ENCODE peak calls at places on chromosomes 6 and 20, in eight cellular contexts. W, J, H, A, R, I, G and L are unnamed samples.

GRCh38 chr6:3766219-3766618 is 14.7 kb upstream of the PXDC1 start:
- DNase-seq in H (no peak), W (no peak), R (no peak), I (no peak), J (peak; percentile 66), A (no peak), G (no peak), L (peak; percentile 74)

GRCh38 chr20:31987744-31988143 is 19.8 kb downstream of the XKR7 start:
- DNase-seq in A (no peak), J (peak; percentile 71), H (no peak), R (peak; percentile 37), G (peak; percentile 56), I (no peak), W (no peak), L (no peak)

GRCh38 chr20:58229198-58229802 is 847 bp upstream of the ANKRD60 start:
- DNase-seq in H (no peak), R (peak; percentile 88), G (no peak), A (no peak), J (no peak), W (no peak), I (no peak), L (no peak)

GRCh38 chr6:168700880-168701279 is 259.9 kb downstream of the SMOC2 start:
- DNase-seq in R (no peak), J (no peak), I (no peak), A (no peak), W (no peak), H (no peak), G (no peak), L (no peak)

GRCh38 chr6:52937908-52938307 is 28.4 kb upstream of the GSTA3 start:
- DNase-seq in W (no peak), I (peak; percentile 8), J (peak; percentile 64), G (peak; percentile 22), H (no peak), R (no peak), A (no peak), L (no peak)

GRCh38 chr6:85416766-85417165 is 33.1 kb upstream of the NT5E start:
- DNase-seq in R (no peak), I (no peak), W (no peak), A (no peak), G (no peak), H (no peak), J (no peak), L (no peak)

GRCh38 chr20:419556-420168 is 11.6 kb downstream of the RBCK1 start:
- DNase-seq in W (peak; percentile 37), H (no peak), R (peak; percentile 41), I (no peak), A (peak; percentile 89), J (peak; percentile 51), G (no peak), L (no peak)

GRCh38 chr20:48467622-48468021 is 360.2 kb downstream of the PREX1 start:
- DNase-seq in G (no peak), H (no peak), R (peak; percentile 54), W (peak; percentile 49), J (no peak), I (no peak), A (no peak), L (no peak)

GRCh38 chr20:49460916-49461315 is 21.6 kb downstream of the KCNB1 start:
- DNase-seq in J (peak; percentile 81), I (peak; percentile 3), R (no peak), A (peak; percentile 71), G (no peak), W (no peak), H (no peak), L (no peak)

GRCh38 chr6:165769884-165770283 is 106.8 kb upstream of the PDE10A start:
- DNase-seq in W (no peak), A (no peak), R (no peak), H (no peak), G (peak; percentile 21), I (no peak), J (no peak), L (no peak)

GRCh38 chr6:18045507-18045906 is 58.1 kb upstream of the KIF13A start:
- DNase-seq in R (no peak), G (no peak), I (no peak), H (no peak), A (no peak), W (no peak), J (no peak), L (no peak)

GRCh38 chr6:84428300-84428907 is 201.0 kb upstream of the CEP162 start:
- DNase-seq in J (peak; percentile 24), R (peak; percentile 78), I (peak; percentile 78), G (peak; percentile 80), H (peak; percentile 23), A (peak; percentile 51), W (peak; percentile 21), L (peak; percentile 29)

GRCh38 chr6:165729307-165729936 is 66.4 kb upstream of the PDE10A start:
- DNase-seq in G (peak; percentile 55), W (peak; percentile 34), H (no peak), I (peak; percentile 8), J (peak; percentile 1), A (no peak), R (peak; percentile 67), L (no peak)

GRCh38 chr6:57173886-57174510 is 1.9 kb downstream of the BAG2 start:
- DNase-seq in G (peak; percentile 78), H (no peak), J (peak; percentile 49), I (peak; percentile 76), A (no peak), W (no peak), R (peak; percentile 60), L (peak; percentile 67)
- H3K4me3 ChIP-seq in G (peak overlapping the region; percentile 77), H (peak overlapping the region; percentile 89), J (peak overlapping the region; percentile 49), I (peak overlapping the region; percentile 66), A (peak overlapping the region; percentile 65), W (peak overlapping the region; percentile 88), R (peak overlapping the region; percentile 75), L (peak overlapping the region; percentile 90)

GRCh38 chr6:137945149-137945498 is 78.1 kb downstream of the TNFAIP3 start:
- DNase-seq in W (no peak), G (no peak), J (no peak), R (no peak), A (no peak), I (no peak), H (no peak), L (no peak)
- TF ChIP-seq CTCF in W (peak; percentile 5), G (no peak), J (no peak), R (no peak), A (no peak), I (no peak), H (no peak), L (no peak)

GRCh38 chr6:107616776-107617175 is 126.9 kb downstream of the SOBP start:
- DNase-seq in J (no peak), G (no peak), H (no peak), W (no peak), A (no peak), I (no peak), R (no peak), L (no peak)
- H3K4me3 ChIP-seq in J (no peak overlapping the region), G (no peak overlapping the region), H (no peak overlapping the region), W (no peak overlapping the region), A (no peak overlapping the region), I (no peak overlapping the region), R (no peak overlapping the region), L (no peak overlapping the region)

GRCh38 chr6:1295420-1295819 is 16.5 kb upstream of the FOXQ1 start:
- DNase-seq in H (no peak), A (no peak), I (no peak), J (no peak), W (no peak), R (no peak), G (no peak), L (no peak)

GRCh38 chr6:1296079-1296478 is 15.8 kb upstream of the FOXQ1 start:
- DNase-seq in J (no peak), H (no peak), R (no peak), W (no peak), I (no peak), A (no peak), G (no peak), L (no peak)

GRCh38 chr6:1286972-1287600 is 24.8 kb upstream of the FOXQ1 start:
- DNase-seq in I (peak; percentile 87), G (peak; percentile 65), R (no peak), A (no peak), J (peak; percentile 99), W (no peak), H (no peak), L (no peak)

GRCh38 chr6:1290805-1291204 is 21.1 kb upstream of the FOXQ1 start:
- DNase-seq in I (no peak), H (no peak), R (no peak), A (no peak), J (no peak), W (no peak), G (no peak), L (no peak)

DNA sequence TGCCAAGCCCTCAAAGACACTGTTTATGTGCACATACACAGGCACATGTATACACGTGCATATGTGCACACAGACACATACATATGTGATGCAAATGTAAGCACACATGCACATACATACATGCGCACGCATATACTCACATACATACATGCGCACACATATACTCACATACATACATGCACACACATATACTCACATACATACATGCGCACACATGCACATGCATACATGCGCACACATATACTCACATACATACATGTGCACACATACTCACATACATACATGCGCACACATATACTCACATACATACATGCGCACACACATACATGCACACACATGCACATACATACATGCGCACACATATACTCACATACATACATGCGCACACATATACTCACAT is 20.5 kb upstream of the FOXQ1 start:
- DNase-seq in H (no peak), A (no peak), J (no peak), R (no peak), I (no peak), W (no peak), G (no peak), L (no peak)
- TF ChIP-seq CTCF in H (no peak), A (no peak), J (no peak), R (no peak), I (no peak), W (no peak), G (no peak), L (no peak)

GRCh38 chr6:32583527-32583898 is 6.1 kb downstream of the HLA-DRB1 start:
- DNase-seq in H (no peak), G (no peak), R (no peak), W (no peak), I (no peak), J (no peak), A (no peak), L (no peak)
- H3K4me3 ChIP-seq in H (no peak overlapping the region), G (no peak overlapping the region), R (no peak overlapping the region), W (no peak overlapping the region), I (no peak overlapping the region), J (no peak overlapping the region), A (no peak overlapping the region), L (no peak overlapping the region)

DNA sequence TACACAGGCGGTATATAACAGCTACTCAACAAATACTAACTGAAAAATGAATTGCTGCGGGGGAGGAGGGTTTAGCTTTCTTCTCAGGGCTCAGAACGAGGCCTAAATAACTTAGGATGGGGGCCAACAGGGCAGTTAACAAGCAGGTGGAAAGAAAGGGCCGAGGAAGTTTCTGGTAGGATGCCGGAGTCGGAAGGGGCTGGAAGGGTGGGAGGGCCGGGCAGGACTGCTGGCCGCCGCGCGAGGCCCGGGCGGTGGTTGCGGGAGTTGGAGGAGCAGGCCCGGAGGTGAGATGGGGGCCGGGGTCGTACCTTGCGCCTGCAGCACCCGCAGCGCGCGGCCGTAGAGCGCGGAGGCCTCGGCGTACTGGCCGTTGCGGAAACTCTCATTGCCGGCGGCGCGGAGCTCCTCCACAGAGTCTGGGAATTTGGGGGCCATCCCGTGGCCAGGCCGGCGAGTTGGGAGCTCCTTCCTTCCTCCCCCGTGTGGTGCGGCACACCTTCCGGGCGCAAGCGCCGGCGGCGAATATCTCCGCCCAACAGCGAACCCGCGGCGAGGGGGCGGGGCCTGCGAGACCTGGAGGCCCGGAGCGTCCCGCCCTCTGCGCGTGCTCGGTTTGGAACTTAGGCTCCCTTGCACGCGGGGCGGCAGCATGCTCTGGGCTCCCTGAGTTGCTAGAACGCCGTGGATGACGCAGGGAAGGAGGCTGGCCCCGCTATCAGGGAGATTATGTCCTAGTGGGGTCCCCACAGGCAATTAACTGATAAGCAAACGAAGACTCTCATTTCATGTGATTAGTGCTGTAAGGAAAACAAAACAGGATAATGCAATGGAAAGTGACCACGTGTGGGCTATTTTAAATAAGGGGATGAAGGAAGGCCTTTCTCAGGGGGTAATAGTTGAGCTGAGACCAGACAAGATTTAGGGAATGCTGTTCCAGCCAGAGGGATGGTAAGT is at the start of gene TOMM34:
- DNase-seq in H (peak; percentile 96), A (peak; percentile 98), G (peak; percentile 91), I (peak; percentile 91), W (peak; percentile 96), J (peak; percentile 90), R (peak; percentile 98), L (peak; percentile 73)
- TF ChIP-seq CTCF in H (peak; percentile 6), A (no peak), G (no peak), I (no peak), W (peak; percentile 39), J (no peak), R (no peak), L (no peak)